ENCODE peak calls at places on chromosomes 1 and 21, in six cellular contexts. One of them, this sample, is unnamed.

GRCh38 chr1:167791281-167792209 is 69.8 kb downstream of the MPZL1 start:
- DNase-seq in anterior cingulate cortex: no peak
- DNase-seq in GM12864: no peak
- DNase-seq in ELR: no peak
- DNase-seq in naive thymus-derived CD8-positive, alpha-beta T cell: no peak
- DNase-seq in heart left ventricle: peak
- DNase-seq in this sample: no peak

GRCh38 chr1:153343811-153344717 is 4.6 kb downstream of the PGLYRP4 start:
- DNase-seq in anterior cingulate cortex: no peak
- DNase-seq in GM12864: no peak
- DNase-seq in ELR: no peak
- DNase-seq in naive thymus-derived CD8-positive, alpha-beta T cell: no peak
- DNase-seq in heart left ventricle: no peak
- DNase-seq in this sample: no peak

GRCh38 chr21:14879458-14879857 is 185.3 kb downstream of the NRIP1 start:
- DNase-seq in anterior cingulate cortex: no peak
- DNase-seq in GM12864: no peak
- DNase-seq in ELR: peak
- DNase-seq in naive thymus-derived CD8-positive, alpha-beta T cell: no peak
- DNase-seq in heart left ventricle: peak
- DNase-seq in this sample: no peak

GRCh38 chr1:195909061-195909460 is 699.2 kb downstream of the KCNT2 start:
- DNase-seq in anterior cingulate cortex: no peak
- DNase-seq in GM12864: no peak
- DNase-seq in ELR: peak
- DNase-seq in naive thymus-derived CD8-positive, alpha-beta T cell: no peak
- DNase-seq in heart left ventricle: no peak
- DNase-seq in this sample: no peak

GRCh38 chr1:14945132-14946010 is 208.2 kb upstream of the TMEM51 start:
- DNase-seq in anterior cingulate cortex: peak
- DNase-seq in GM12864: no peak
- DNase-seq in ELR: peak
- DNase-seq in naive thymus-derived CD8-positive, alpha-beta T cell: no peak
- DNase-seq in heart left ventricle: peak
- DNase-seq in this sample: no peak

GRCh38 chr21:26119906-26120305 is 50.7 kb downstream of the APP start:
- DNase-seq in anterior cingulate cortex: no peak
- DNase-seq in GM12864: no peak
- DNase-seq in ELR: no peak
- DNase-seq in naive thymus-derived CD8-positive, alpha-beta T cell: no peak
- DNase-seq in heart left ventricle: no peak
- DNase-seq in this sample: no peak

GRCh38 chr1:247131236-247131635 is 27.1 kb upstream of the ZNF669 start:
- DNase-seq in anterior cingulate cortex: no peak
- DNase-seq in GM12864: no peak
- DNase-seq in ELR: no peak
- DNase-seq in naive thymus-derived CD8-positive, alpha-beta T cell: no peak
- DNase-seq in heart left ventricle: no peak
- DNase-seq in this sample: no peak

GRCh38 chr1:154837679-154838171 is 32.4 kb downstream of the KCNN3 start:
- DNase-seq in anterior cingulate cortex: no peak
- DNase-seq in GM12864: no peak
- DNase-seq in ELR: no peak
- DNase-seq in naive thymus-derived CD8-positive, alpha-beta T cell: no peak
- DNase-seq in heart left ventricle: peak
- DNase-seq in this sample: no peak

GRCh38 chr1:6996371-6996770 is 211.1 kb downstream of the CAMTA1 start:
- DNase-seq in anterior cingulate cortex: no peak
- DNase-seq in GM12864: peak
- DNase-seq in ELR: no peak
- DNase-seq in naive thymus-derived CD8-positive, alpha-beta T cell: no peak
- DNase-seq in heart left ventricle: no peak
- DNase-seq in this sample: peak

GRCh38 chr1:246160398-246160797 is 346.7 kb downstream of the SMYD3 start:
- DNase-seq in anterior cingulate cortex: no peak
- DNase-seq in GM12864: no peak
- DNase-seq in ELR: no peak
- DNase-seq in naive thymus-derived CD8-positive, alpha-beta T cell: no peak
- DNase-seq in heart left ventricle: no peak
- DNase-seq in this sample: no peak

GRCh38 chr1:160376525-160377131 is 9.8 kb downstream of the NHLH1 start:
- DNase-seq in anterior cingulate cortex: peak
- DNase-seq in GM12864: peak
- DNase-seq in ELR: peak
- DNase-seq in naive thymus-derived CD8-positive, alpha-beta T cell: peak
- DNase-seq in heart left ventricle: no peak
- DNase-seq in this sample: peak

GRCh38 chr1:114135806-114136205 is 17.9 kb downstream of the SYT6 start:
- DNase-seq in anterior cingulate cortex: no peak
- DNase-seq in GM12864: no peak
- DNase-seq in ELR: no peak
- DNase-seq in naive thymus-derived CD8-positive, alpha-beta T cell: no peak
- DNase-seq in heart left ventricle: no peak
- DNase-seq in this sample: no peak

GRCh38 chr1:237938553-237938952 is 47.8 kb upstream of the ZP4 start:
- DNase-seq in anterior cingulate cortex: no peak
- DNase-seq in GM12864: no peak
- DNase-seq in ELR: peak
- DNase-seq in naive thymus-derived CD8-positive, alpha-beta T cell: no peak
- DNase-seq in heart left ventricle: no peak
- DNase-seq in this sample: no peak

GRCh38 chr1:166300767-166301166 is 134.0 kb upstream of the FAM78B start:
- DNase-seq in anterior cingulate cortex: no peak
- DNase-seq in GM12864: no peak
- DNase-seq in ELR: peak
- DNase-seq in naive thymus-derived CD8-positive, alpha-beta T cell: no peak
- DNase-seq in heart left ventricle: no peak
- DNase-seq in this sample: no peak

GRCh38 chr1:235404190-235404589 is 37.0 kb downstream of the TBCE start:
- DNase-seq in anterior cingulate cortex: no peak
- DNase-seq in GM12864: no peak
- DNase-seq in ELR: peak
- DNase-seq in naive thymus-derived CD8-positive, alpha-beta T cell: no peak
- DNase-seq in heart left ventricle: no peak
- DNase-seq in this sample: no peak

GRCh38 chr1:81811757-81812371 is 11.1 kb downstream of the ADGRL2 start:
- DNase-seq in anterior cingulate cortex: no peak
- DNase-seq in GM12864: no peak
- DNase-seq in ELR: no peak
- DNase-seq in naive thymus-derived CD8-positive, alpha-beta T cell: no peak
- DNase-seq in heart left ventricle: no peak
- DNase-seq in this sample: no peak

GRCh38 chr1:4657920-4658585 is 3.6 kb downstream of the AJAP1 start:
- DNase-seq in anterior cingulate cortex: peak
- DNase-seq in GM12864: no peak
- DNase-seq in ELR: no peak
- DNase-seq in naive thymus-derived CD8-positive, alpha-beta T cell: no peak
- DNase-seq in heart left ventricle: no peak
- DNase-seq in this sample: no peak

GRCh38 chr21:42091899-42092508 is 20.9 kb downstream of the UMODL1 start:
- DNase-seq in anterior cingulate cortex: no peak
- DNase-seq in GM12864: no peak
- DNase-seq in ELR: no peak
- DNase-seq in naive thymus-derived CD8-positive, alpha-beta T cell: no peak
- DNase-seq in heart left ventricle: no peak
- DNase-seq in this sample: no peak